ENCODE peak calls at places on chromosomes 7 and 10, in nine cellular contexts. Q is hepatocyte, W is HFFc6, L is natural killer cell, E is cardiac fibroblast, U is right atrium auricular region, J is OCI-LY7, Z is GM20000, N is lower lobe of right lung. B is an unnamed sample.

GRCh38 chr7:17879075-17879661 is 61.1 kb downstream of the SNX13 start:
- DNase-seq in Q (no peak), W (no peak), L (no peak), E (no peak), U (no peak), J (no peak), Z (no peak), N (no peak), B (no peak)

GRCh38 chr7:94414481-94414880 is 19.8 kb downstream of the COL1A2 start:
- DNase-seq in Q (no peak), W (peak), L (no peak), E (peak), U (no peak), J (no peak), Z (no peak), N (no peak), B (no peak)

GRCh38 chr7:1693419-1693990 is 23.4 kb downstream of the ELFN1 start:
- DNase-seq in Q (no peak), W (no peak), L (no peak), E (no peak), U (no peak), J (no peak), Z (no peak), N (peak), B (no peak)

GRCh38 chr7:41816111-41816510 is 113.2 kb upstream of the INHBA start:
- DNase-seq in Q (no peak), W (no peak), L (no peak), E (no peak), U (no peak), J (no peak), Z (peak), N (no peak), B (peak)

GRCh38 chr10:58853668-58854067 is 322.8 kb upstream of the PHYHIPL start:
- DNase-seq in Q (no peak), W (no peak), L (no peak), E (no peak), U (no peak), J (no peak), Z (no peak), N (no peak), B (no peak)

GRCh38 chr7:128398016-128398840 is 11.6 kb downstream of the IMPDH1 start:
- DNase-seq in Q (peak), W (peak), L (no peak), E (peak), U (no peak), J (peak), Z (peak), N (no peak), B (peak)

GRCh38 chr7:46725838-46726237 is 804.8 kb upstream of the IGFBP3 start:
- DNase-seq in Q (no peak), W (peak), L (no peak), E (peak), U (no peak), J (no peak), Z (no peak), N (no peak), B (no peak)

GRCh38 chr7:102284891-102285540 is 1.7 kb upstream of the SH2B2 start:
- DNase-seq in Q (no peak), W (no peak), L (no peak), E (no peak), U (peak), J (peak), Z (no peak), N (peak), B (no peak)

GRCh38 chr10:77504870-77505257 is 132.7 kb downstream of the KCNMA1 start:
- DNase-seq in Q (peak), W (peak), L (no peak), E (peak), U (no peak), J (no peak), Z (no peak), N (no peak), B (no peak)

GRCh38 chr10:94225589-94225988 is 137.2 kb downstream of the NOC3L start:
- DNase-seq in Q (no peak), W (peak), L (no peak), E (peak), U (no peak), J (no peak), Z (no peak), N (no peak), B (no peak)

GRCh38 chr10:97428572-97428981 is 2.6 kb downstream of the PGAM1 start:
- DNase-seq in Q (no peak), W (peak), L (no peak), E (peak), U (no peak), J (no peak), Z (no peak), N (no peak), B (no peak)

GRCh38 chr10:97426776-97427570 is 982 bp downstream of the PGAM1 start:
- DNase-seq in Q (peak), W (no peak), L (no peak), E (peak), U (no peak), J (peak), Z (no peak), N (no peak), B (no peak)

GRCh38 chr10:97422921-97423420 is 3.0 kb upstream of the PGAM1 start:
- DNase-seq in Q (no peak), W (peak), L (no peak), E (peak), U (no peak), J (no peak), Z (no peak), N (no peak), B (no peak)

GRCh38 chr10:97427571-97428179 is 1.7 kb downstream of the PGAM1 start:
- DNase-seq in Q (peak), W (peak), L (no peak), E (peak), U (no peak), J (no peak), Z (peak), N (no peak), B (no peak)

GRCh38 chr10:97425964-97426775 is at the start of gene PGAM1:
- DNase-seq in Q (peak), W (peak), L (peak), E (peak), U (peak), J (peak), Z (peak), N (peak), B (peak)
- TF ChIP-seq CTCF in Q (peak), W (peak), L (peak), E (peak), U (peak), J (peak), Z (peak), N (peak), B (peak)

GRCh38 chr7:142391191-142391992 is 133.5 kb upstream of the PRSS58 start:
- DNase-seq in Q (peak), W (no peak), L (no peak), E (peak), U (no peak), J (no peak), Z (no peak), N (no peak), B (no peak)
- TF ChIP-seq CTCF in Q (peak), W (peak), L (no peak), E (peak), U (no peak), J (peak), Z (peak), N (no peak), B (no peak)

GRCh38 chr10:22693371-22693784 is 21.0 kb downstream of the PIP4K2A start:
- DNase-seq in Q (no peak), W (peak), L (no peak), E (peak), U (no peak), J (no peak), Z (no peak), N (no peak), B (no peak)
- TF ChIP-seq CTCF in Q (no peak), W (no peak), L (no peak), E (no peak), U (no peak), J (no peak), Z (no peak), N (no peak), B (no peak)

DNA sequence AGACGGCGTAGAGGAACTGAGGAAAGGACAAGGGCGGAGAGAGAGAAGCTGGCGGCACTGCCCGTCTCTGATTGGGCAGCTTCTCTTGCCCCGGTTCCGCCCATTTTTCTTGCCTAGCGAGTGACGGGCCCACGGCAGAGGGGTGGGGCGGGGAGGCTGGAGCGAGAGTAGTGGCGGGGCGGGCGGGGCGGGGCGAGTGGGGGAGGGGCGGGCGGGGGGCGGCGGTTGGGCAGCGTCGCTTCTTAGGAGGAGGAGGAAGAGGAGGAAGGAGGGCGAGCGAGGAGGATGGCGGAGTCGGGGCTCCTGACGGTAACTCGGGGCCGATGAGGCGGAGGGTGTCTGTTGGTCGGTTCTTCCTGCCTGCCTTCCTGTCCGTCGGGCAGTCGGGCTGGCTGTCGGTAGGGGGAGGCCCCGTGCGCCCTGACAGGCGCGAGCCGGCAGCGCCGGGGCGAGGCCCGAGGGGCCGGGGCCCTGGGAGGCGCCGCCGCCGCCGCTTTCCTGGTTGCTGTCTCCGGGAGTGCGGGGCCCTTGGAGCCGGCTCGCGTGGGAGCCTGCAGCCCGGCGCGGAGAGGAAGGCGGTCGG is at the start of gene SHOC2:
- DNase-seq in Q (peak), W (no peak), L (peak), E (no peak), U (peak), J (peak), Z (no peak), N (peak), B (peak)
- TF ChIP-seq CTCF in Q (peak), W (peak), L (no peak), E (peak), U (peak), J (peak), Z (peak), N (no peak), B (no peak)

DNA sequence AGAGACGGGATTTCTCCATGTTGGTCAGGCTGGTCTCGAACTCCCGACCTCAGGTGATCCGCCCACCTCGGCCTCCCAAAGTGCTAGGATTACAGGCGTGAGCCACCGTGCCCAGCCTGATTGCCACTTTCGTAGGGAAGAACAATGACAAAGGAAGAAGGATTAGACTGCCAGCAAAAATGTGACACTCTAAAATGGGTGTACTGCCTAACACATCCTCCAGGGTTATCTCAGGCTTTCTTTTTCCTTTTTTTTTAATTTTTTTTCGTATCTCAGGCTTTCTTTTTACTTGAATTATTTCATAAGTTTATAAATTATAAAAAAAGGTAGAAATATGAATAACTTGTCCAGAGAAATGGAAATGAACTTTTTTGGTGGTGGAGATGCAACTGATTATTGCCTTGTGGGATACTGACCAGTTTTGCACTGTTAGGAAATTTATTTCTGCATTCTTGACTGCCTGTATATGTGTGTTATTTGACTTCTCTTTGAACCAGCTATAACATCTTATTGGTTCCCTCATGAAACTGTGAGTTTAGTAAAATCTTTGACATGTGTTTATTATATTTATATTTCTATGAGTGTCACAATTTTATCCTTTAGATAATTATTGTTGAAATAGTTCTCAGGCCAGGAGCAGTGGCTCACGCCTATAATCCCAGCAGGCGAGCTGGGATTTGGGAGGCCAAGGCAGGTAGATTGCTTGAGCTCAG is 56.8 kb downstream of the XRCC2 start:
- DNase-seq in Q (no peak), W (no peak), L (no peak), E (no peak), U (no peak), J (no peak), Z (no peak), N (no peak), B (no peak)
- TF ChIP-seq CTCF in Q (no peak), W (peak), L (no peak), E (no peak), U (no peak), J (no peak), Z (no peak), N (no peak), B (no peak)

GRCh38 chr10:7542189-7542914 is 124.4 kb downstream of the ITIH5 start:
- DNase-seq in Q (no peak), W (no peak), L (no peak), E (no peak), U (no peak), J (no peak), Z (no peak), N (no peak), B (no peak)

GRCh38 chr10:7545256-7545655 is 121.5 kb downstream of the ITIH5 start:
- DNase-seq in Q (no peak), W (no peak), L (no peak), E (no peak), U (no peak), J (no peak), Z (no peak), N (no peak), B (no peak)

GRCh38 chr10:7538970-7539694 is 127.6 kb downstream of the ITIH5 start:
- DNase-seq in Q (no peak), W (no peak), L (no peak), E (no peak), U (no peak), J (no peak), Z (no peak), N (no peak), B (no peak)

GRCh38 chr10:7544203-7544602 is 122.6 kb downstream of the ITIH5 start:
- DNase-seq in Q (no peak), W (no peak), L (no peak), E (peak), U (no peak), J (no peak), Z (no peak), N (no peak), B (no peak)

GRCh38 chr10:7541137-7542087 is 125.4 kb downstream of the ITIH5 start:
- DNase-seq in Q (peak), W (no peak), L (no peak), E (no peak), U (no peak), J (no peak), Z (no peak), N (peak), B (no peak)
- TF ChIP-seq CTCF in Q (no peak), W (no peak), L (no peak), E (no peak), U (no peak), J (no peak), Z (no peak), N (no peak), B (no peak)